ENCODE peak calls at places on chromosomes 11 and 22, in ten cellular contexts. O is effector memory CD4-positive, alpha-beta T cell; H is stomach; S is Peyer's patch; K is PC-3; G is esophagus muscularis mucosa; N is lower lobe of right lung; Z is tibial artery; Y is CD8-positive, alpha-beta T cell; R is mesenchymal stem cell. X is an unnamed sample. For H3K36me3, the result is how much of the 10 kb centered on the place peaks cover.

GRCh38 chr11:65856689-65857499 is 1.1 kb downstream of the CFL1 start:
- DNase-seq in O (peak), H (peak), S (peak), K (peak), G (peak), N (peak), Z (peak), Y (peak), R (peak), X (peak)

GRCh38 chr11:134469627-134470026 is 57.6 kb upstream of the B3GAT1 start:
- DNase-seq in O (no peak), H (no peak), S (no peak), K (peak), G (no peak), N (no peak), Z (no peak), Y (no peak), R (no peak), X (peak)

GRCh38 chr11:20029193-20029592 is 131.1 kb downstream of the DBX1 start:
- DNase-seq in O (no peak), H (no peak), S (no peak), K (no peak), G (no peak), N (no peak), Z (no peak), Y (no peak), R (no peak), X (no peak)

GRCh38 chr22:47402876-47403525 is 640.6 kb downstream of the TBC1D22A start:
- DNase-seq in O (no peak), H (no peak), S (no peak), K (no peak), G (no peak), N (no peak), Z (no peak), Y (no peak), R (no peak), X (no peak)

GRCh38 chr11:74702383-74703007 is 28.7 kb downstream of the CHRDL2 start:
- DNase-seq in O (peak), H (peak), S (peak), K (peak), G (no peak), N (peak), Z (peak), Y (peak), R (peak), X (peak)

GRCh38 chr22:25364736-25365241 is 145.3 kb downstream of the CRYBB2 start:
- DNase-seq in O (no peak), H (peak), S (no peak), K (no peak), G (no peak), N (peak), Z (peak), Y (no peak), R (peak), X (no peak)

GRCh38 chr11:86291466-86292262 is 10.4 kb upstream of the HIKESHI start:
- DNase-seq in O (peak), H (peak), S (peak), K (peak), G (no peak), N (no peak), Z (no peak), Y (peak), R (peak), X (peak)

GRCh38 chr11:116044946-116045345 is 540.7 kb upstream of the CADM1 start:
- DNase-seq in O (no peak), H (no peak), S (no peak), K (no peak), G (no peak), N (no peak), Z (no peak), Y (no peak), R (no peak), X (no peak)

GRCh38 chr11:62108971-62109391 is 14.8 kb upstream of the INCENP start:
- DNase-seq in O (no peak), H (no peak), S (no peak), K (peak), G (no peak), N (no peak), Z (no peak), Y (no peak), R (peak), X (no peak)

GRCh38 chr22:42833104-42833503 is 24.0 kb downstream of the ARFGAP3 start:
- DNase-seq in O (no peak), H (no peak), S (no peak), K (no peak), G (no peak), N (no peak), Z (no peak), Y (no peak), R (no peak), X (no peak)
- H3K36me3 ChIP-seq in O (under half), H (half or more), S (under half), K (under half), G (half or more), N (half or more), Z (half or more), Y (under half), R (half or more), X (half or more)

GRCh38 chr11:1892116-1892515 is 421 bp upstream of the PRR33 start:
- DNase-seq in O (no peak), H (no peak), S (no peak), K (no peak), G (no peak), N (no peak), Z (no peak), Y (no peak), R (no peak), X (no peak)

GRCh38 chr11:1891831-1892115 is at the start of gene PRR33:
- DNase-seq in O (no peak), H (no peak), S (no peak), K (no peak), G (no peak), N (no peak), Z (no peak), Y (no peak), R (no peak), X (no peak)

GRCh38 chr11:1892558-1892957 is 863 bp upstream of the PRR33 start:
- DNase-seq in O (no peak), H (no peak), S (no peak), K (no peak), G (no peak), N (no peak), Z (no peak), Y (no peak), R (no peak), X (no peak)

GRCh38 chr11:1889941-1890855 is 1.5 kb downstream of the PRR33 start:
- DNase-seq in O (no peak), H (no peak), S (no peak), K (no peak), G (no peak), N (no peak), Z (no peak), Y (peak), R (no peak), X (no peak)

DNA sequence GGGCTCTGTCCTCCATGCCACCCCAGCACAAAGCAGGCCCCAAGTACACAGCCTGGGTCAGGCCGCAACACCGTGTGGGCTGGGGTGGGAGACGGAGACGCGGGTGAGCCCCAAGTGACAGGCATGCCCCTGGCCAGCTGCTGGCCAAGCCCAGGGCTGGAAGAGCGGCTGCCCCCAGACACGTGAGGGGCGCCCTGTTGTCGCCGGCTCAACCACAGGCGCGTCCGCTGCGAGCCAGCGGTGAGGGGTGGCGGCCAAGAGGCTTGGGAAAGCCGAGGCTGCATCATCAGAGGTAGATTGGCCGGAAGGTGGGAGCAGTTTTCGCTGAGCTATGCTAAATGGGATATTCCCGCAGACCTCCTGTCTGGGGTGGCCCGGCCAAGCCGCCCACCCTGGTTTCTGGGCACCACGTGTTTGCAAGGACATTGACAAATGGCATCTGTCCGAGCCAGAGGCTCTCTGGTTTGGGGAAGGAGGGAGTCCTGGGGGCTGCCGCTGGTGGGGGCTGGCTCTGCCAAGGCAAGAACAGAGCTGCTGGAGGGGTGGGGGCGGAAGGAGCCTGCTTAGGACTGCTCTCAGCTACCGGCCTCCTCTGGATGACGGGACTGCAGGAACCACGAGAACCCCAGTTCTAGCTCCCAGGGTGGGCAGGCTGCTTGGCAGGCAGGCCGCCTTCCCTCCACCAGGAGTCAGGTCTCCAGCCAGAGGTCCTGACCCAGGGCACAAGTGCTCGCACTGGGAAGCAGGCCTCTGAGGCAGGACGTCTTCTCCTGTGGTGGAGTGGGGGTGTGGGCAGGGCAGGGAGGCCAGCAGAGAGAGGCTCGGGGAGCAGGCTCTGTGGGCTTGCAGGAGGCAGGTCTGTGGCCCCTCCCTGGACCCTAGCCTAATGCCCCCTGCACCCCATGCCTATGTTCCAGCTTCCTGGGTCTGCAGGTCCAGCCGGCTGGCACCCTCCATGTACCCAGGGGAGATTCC is 552 bp downstream of the PRR33 start:
- DNase-seq in O (no peak), H (no peak), S (no peak), K (no peak), G (no peak), N (no peak), Z (no peak), Y (peak), R (no peak), X (no peak)
- H3K36me3 ChIP-seq in O (under half), H (under half), S (under half), K (under half), G (under half), N (under half), Z (under half), Y (under half), R (under half), X (under half)

GRCh38 chr11:17152306-17152705 is 55.5 kb downstream of the PIK3C2A start:
- DNase-seq in O (no peak), H (no peak), S (no peak), K (no peak), G (no peak), N (no peak), Z (no peak), Y (no peak), R (no peak), X (no peak)
- H3K36me3 ChIP-seq in O (under half), H (under half), S (under half), K (under half), G (under half), N (under half), Z (under half), Y (under half), R (under half), X (under half)

DNA sequence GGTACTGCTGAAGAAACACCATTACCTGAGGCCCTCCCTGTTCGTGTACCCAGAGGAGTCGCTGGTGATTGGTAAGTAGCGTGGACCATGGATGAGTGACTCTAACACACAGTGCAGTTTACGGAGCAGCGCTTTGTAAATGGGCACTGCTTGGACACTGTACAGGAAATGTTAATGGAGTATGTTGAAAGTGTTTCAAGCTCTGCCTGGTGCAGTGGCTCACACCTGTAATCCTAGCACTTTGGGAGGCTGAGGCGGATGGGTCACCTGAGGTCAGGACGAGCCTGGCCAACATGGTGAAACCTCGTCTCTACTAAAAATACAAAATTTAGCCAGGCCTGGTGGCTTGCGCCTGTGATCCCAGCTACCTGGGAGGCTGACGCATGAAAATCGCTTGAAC is 29.7 kb downstream of the XRCC6 start:
- DNase-seq in O (no peak), H (no peak), S (no peak), K (no peak), G (no peak), N (no peak), Z (no peak), Y (no peak), R (no peak), X (no peak)
- H3K36me3 ChIP-seq in O (half or more), H (half or more), S (under half), K (half or more), G (half or more), N (half or more), Z (half or more), Y (half or more), R (half or more), X (half or more)

GRCh38 chr11:36493332-36493731 is 16.7 kb downstream of the TRAF6 start:
- DNase-seq in O (no peak), H (no peak), S (no peak), K (no peak), G (no peak), N (no peak), Z (no peak), Y (no peak), R (no peak), X (no peak)
- H3K36me3 ChIP-seq in O (half or more), H (half or more), S (under half), K (under half), G (half or more), N (half or more), Z (half or more), Y (under half), R (under half), X (half or more)

GRCh38 chr11:120471131-120471530 is 40.4 kb upstream of the GRIK4 start:
- DNase-seq in O (no peak), H (no peak), S (no peak), K (peak), G (no peak), N (no peak), Z (no peak), Y (no peak), R (peak), X (no peak)
- H3K36me3 ChIP-seq in O (under half), H (half or more), S (under half), K (under half), G (half or more), N (half or more), Z (half or more), Y (under half), R (under half), X (under half)

GRCh38 chr22:37026325-37026724 is 6.8 kb downstream of the MPST start:
- DNase-seq in O (no peak), H (no peak), S (no peak), K (no peak), G (no peak), N (no peak), Z (no peak), Y (no peak), R (no peak), X (no peak)
- H3K36me3 ChIP-seq in O (under half), H (half or more), S (under half), K (under half), G (half or more), N (half or more), Z (under half), Y (under half), R (half or more), X (under half)

GRCh38 chr22:41345807-41346335 is 35.9 kb upstream of the TEF start:
- DNase-seq in O (no peak), H (no peak), S (no peak), K (no peak), G (no peak), N (no peak), Z (no peak), Y (no peak), R (no peak), X (no peak)
- H3K36me3 ChIP-seq in O (half or more), H (half or more), S (under half), K (under half), G (half or more), N (half or more), Z (half or more), Y (under half), R (half or more), X (half or more)

GRCh38 chr11:68508425-68508824 is 47.9 kb downstream of the PPP6R3 start:
- DNase-seq in O (no peak), H (no peak), S (no peak), K (no peak), G (no peak), N (no peak), Z (no peak), Y (no peak), R (no peak), X (no peak)

GRCh38 chr11:68509105-68509504 is 48.6 kb downstream of the PPP6R3 start:
- DNase-seq in O (no peak), H (no peak), S (no peak), K (no peak), G (no peak), N (no peak), Z (no peak), Y (no peak), R (peak), X (no peak)

GRCh38 chr11:68517121-68517741 is 56.7 kb downstream of the PPP6R3 start:
- DNase-seq in O (no peak), H (no peak), S (no peak), K (no peak), G (no peak), N (no peak), Z (no peak), Y (no peak), R (no peak), X (no peak)

GRCh38 chr11:68518191-68518590 is 57.6 kb downstream of the PPP6R3 start:
- DNase-seq in O (no peak), H (no peak), S (no peak), K (no peak), G (no peak), N (no peak), Z (no peak), Y (no peak), R (no peak), X (no peak)

DNA sequence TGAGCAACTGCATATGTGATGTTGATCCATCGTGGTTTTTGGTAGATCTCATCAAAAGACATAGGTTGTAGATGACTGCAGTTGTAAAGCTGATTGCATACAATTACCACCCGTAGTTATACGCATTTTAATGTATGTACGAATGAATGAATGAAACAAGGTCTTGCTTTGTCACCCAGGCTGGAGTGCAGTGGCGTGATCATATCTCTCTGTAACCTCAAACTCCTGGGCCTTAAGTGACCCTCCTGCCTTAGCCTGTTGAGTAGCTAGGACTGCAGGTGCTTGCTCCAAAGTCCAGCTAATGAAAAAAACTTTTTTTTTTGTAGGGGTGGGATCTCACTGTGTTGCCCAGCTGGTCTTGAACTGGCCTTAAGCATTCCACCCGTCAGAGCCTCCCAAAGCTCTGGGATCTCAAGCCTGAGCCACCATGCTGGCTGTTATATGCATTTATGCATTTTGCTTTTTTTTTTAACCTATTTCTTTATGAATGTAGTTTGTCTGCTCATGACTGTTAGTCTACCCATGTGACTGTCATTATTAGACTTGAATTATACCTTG is 53.5 kb downstream of the PPP6R3 start:
- DNase-seq in O (no peak), H (no peak), S (no peak), K (no peak), G (no peak), N (no peak), Z (no peak), Y (no peak), R (no peak), X (no peak)
- H3K36me3 ChIP-seq in O (under half), H (under half), S (under half), K (under half), G (under half), N (under half), Z (under half), Y (under half), R (under half), X (half or more)